ENCODE peak calls at places on chromosomes 1 and 21, in nine cellular contexts. S is esophagus muscularis mucosa, L is stomach, Q is transverse colon, V is ovary, D is tibial nerve, B is A549, E is K562, A is sigmoid colon. T is an unnamed sample.

GRCh38 chr21:27519357-27519756 is 552.5 kb upstream of the ADAMTS5 start:
- DNase-seq in A (no peak), V (no peak), B (no peak), S (no peak), D (no peak), E (no peak), Q (no peak), L (no peak), T (no peak)

GRCh38 chr1:162682013-162682419 is 49.8 kb downstream of the DDR2 start:
- DNase-seq in L (no peak), Q (no peak), E (no peak), A (peak), B (no peak), V (no peak), S (no peak), D (no peak), T (no peak)

GRCh38 chr1:175415133-175415712 is 222.6 kb upstream of the KIAA0040 start:
- DNase-seq in B (no peak), E (no peak), A (no peak), Q (no peak), V (no peak), S (no peak), L (no peak), D (no peak), T (peak)

GRCh38 chr1:10727703-10728348 is 68.6 kb downstream of the CASZ1 start:
- DNase-seq in L (peak), Q (no peak), D (no peak), B (no peak), S (no peak), V (no peak), A (peak), E (no peak), T (no peak)

GRCh38 chr21:42567181-42567560 is 53.5 kb downstream of the SLC37A1 start:
- DNase-seq in D (no peak), E (no peak), L (no peak), A (peak), B (no peak), V (no peak), S (no peak), Q (peak), T (peak)

GRCh38 chr1:64082459-64082858 is 121.0 kb upstream of the UBE2U start:
- DNase-seq in S (no peak), Q (no peak), D (no peak), V (no peak), E (no peak), A (no peak), B (peak), L (no peak), T (no peak)

GRCh38 chr1:186076006-186076405 is 299.0 kb downstream of the TPR start:
- DNase-seq in B (no peak), D (no peak), L (no peak), V (no peak), Q (no peak), E (no peak), S (no peak), A (no peak), T (no peak)

GRCh38 chr1:184792450-184792969 is 37.9 kb upstream of the EDEM3 start:
- DNase-seq in B (peak), V (no peak), E (no peak), L (peak), S (peak), D (peak), Q (peak), A (peak), T (peak)

GRCh38 chr1:101251504-101251903 is 14.7 kb downstream of the S1PR1 start:
- DNase-seq in E (no peak), V (no peak), B (no peak), A (no peak), L (no peak), D (no peak), Q (no peak), S (no peak), T (no peak)

GRCh38 chr1:201275266-201275666 is 8.0 kb upstream of the PKP1 start:
- DNase-seq in S (no peak), E (no peak), B (peak), Q (peak), L (peak), D (no peak), V (no peak), A (no peak), T (no peak)

GRCh38 chr1:246537887-246538286 is 28.2 kb downstream of the TFB2M start:
- DNase-seq in L (peak), S (no peak), V (no peak), A (no peak), Q (peak), B (no peak), D (no peak), E (no peak), T (peak)

GRCh38 chr1:44664730-44665370 is 9.4 kb downstream of the TMEM53 start:
- DNase-seq in S (no peak), D (no peak), L (no peak), B (no peak), Q (no peak), E (no peak), A (no peak), V (no peak), T (no peak)

GRCh38 chr1:61083799-61084385 is 1.5 kb downstream of the NFIA start:
- DNase-seq in E (no peak), L (no peak), Q (no peak), V (no peak), A (no peak), S (no peak), B (no peak), D (no peak), T (no peak)

GRCh38 chr1:164699815-164700491 is 141.0 kb downstream of the PBX1 start:
- DNase-seq in A (peak), B (no peak), V (no peak), D (no peak), L (no peak), S (no peak), Q (peak), E (no peak), T (no peak)

GRCh38 chr1:40153073-40153770 is 8.0 kb upstream of the RLF start:
- DNase-seq in D (peak), Q (no peak), A (no peak), B (peak), L (no peak), V (no peak), E (peak), S (no peak), T (no peak)

GRCh38 chr1:18110968-18111367 is 3.4 kb downstream of the IGSF21 start:
- DNase-seq in D (no peak), V (no peak), S (no peak), E (peak), L (no peak), Q (peak), B (no peak), A (no peak), T (no peak)

DNA sequence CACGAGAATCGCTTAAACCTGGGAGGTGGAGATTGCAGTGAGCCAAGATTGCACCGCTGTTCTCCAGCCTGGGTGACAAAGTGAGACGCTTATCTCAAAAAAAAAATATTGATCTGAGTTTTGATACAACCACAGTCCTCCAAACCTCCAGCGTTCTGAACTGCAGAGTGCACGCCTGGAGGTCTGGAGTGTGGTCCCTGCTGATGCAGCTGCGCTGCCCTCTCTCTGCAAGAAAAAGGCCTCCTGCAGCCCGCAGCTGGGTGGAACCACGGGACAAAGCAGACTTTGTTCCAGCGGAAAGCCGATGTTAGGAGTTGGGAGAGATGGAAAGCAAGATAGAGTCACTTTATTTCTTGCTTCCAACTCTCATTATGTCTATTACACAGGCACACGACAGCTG is 144.9 kb upstream of the SOD1 start:
- DNase-seq in D (peak), S (no peak), Q (no peak), L (no peak), V (no peak), A (no peak), B (no peak), E (no peak), T (no peak)
- TF ChIP-seq CTCF in D (no peak), S (no peak), Q (no peak), L (no peak), V (no peak), A (no peak), B (no peak), E (no peak), T (no peak)

DNA sequence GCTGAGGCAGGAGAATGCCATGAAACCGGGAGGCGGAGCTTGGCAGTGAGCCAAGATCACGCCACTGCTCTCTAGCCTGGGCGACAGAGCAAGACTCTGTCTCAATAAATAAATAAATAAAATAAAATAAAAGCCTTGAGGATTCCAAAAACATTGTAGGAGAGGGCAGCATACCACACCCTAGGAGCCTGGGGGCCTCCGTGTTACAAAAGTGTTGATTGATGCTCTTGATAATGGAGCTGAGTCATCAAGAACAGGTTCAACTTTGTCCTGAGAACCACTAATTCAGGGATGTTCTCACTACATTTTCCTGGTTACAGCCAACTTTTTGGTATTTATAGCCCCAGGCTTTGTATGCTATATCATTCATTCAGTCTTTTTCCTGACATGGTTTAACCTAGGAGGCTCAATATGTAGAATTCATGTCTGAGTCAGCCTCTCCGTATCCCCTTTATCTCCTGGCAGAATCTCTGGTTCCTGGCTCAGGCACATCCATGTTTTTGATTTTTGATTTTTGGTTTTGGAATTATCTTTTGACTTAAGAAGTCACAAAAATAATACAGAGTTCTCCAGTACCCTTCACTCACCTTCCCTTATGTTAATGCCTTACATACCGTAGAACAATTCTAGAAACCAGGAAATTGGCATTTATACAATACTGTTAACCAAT is 69.4 kb downstream of the LRRC8D start:
- DNase-seq in L (no peak), V (no peak), E (no peak), Q (no peak), A (no peak), S (no peak), D (no peak), B (peak), T (no peak)
- TF ChIP-seq EP300 in L (no peak), V (no peak), E (peak), Q (no peak), A (no peak), S (no peak), D (no peak), B (peak), T (no peak)

GRCh38 chr1:116825735-116826438 is 71.7 kb downstream of the CD2 start:
- DNase-seq in V (no peak), B (no peak), L (no peak), Q (peak), S (no peak), A (no peak), E (peak), D (no peak), T (no peak)
- TF ChIP-seq CTCF in V (no peak), B (no peak), L (no peak), Q (peak), S (no peak), A (no peak), E (peak), D (no peak), T (no peak)

GRCh38 chr1:206496131-206496793 is 11.1 kb upstream of the RASSF5 start:
- DNase-seq in S (no peak), V (no peak), E (no peak), A (no peak), Q (no peak), B (no peak), L (peak), D (no peak), T (no peak)
- TF ChIP-seq EP300 in S (no peak), V (no peak), E (no peak), A (no peak), Q (no peak), B (no peak), L (no peak), D (no peak), T (no peak)

GRCh38 chr1:198683449-198683848 is 44.6 kb downstream of the PTPRC start:
- DNase-seq in Q (no peak), E (no peak), V (no peak), S (no peak), B (no peak), D (no peak), A (no peak), L (no peak), T (no peak)

GRCh38 chr1:198691063-198691462 is 52.2 kb downstream of the PTPRC start:
- DNase-seq in S (no peak), B (no peak), E (no peak), A (no peak), L (no peak), V (no peak), Q (no peak), D (no peak), T (no peak)

GRCh38 chr1:198687429-198687828 is 48.6 kb downstream of the PTPRC start:
- DNase-seq in D (no peak), E (no peak), A (no peak), S (no peak), Q (no peak), B (no peak), V (no peak), L (no peak), T (no peak)

GRCh38 chr1:198681831-198682756 is 43.3 kb downstream of the PTPRC start:
- DNase-seq in B (no peak), Q (peak), S (no peak), E (peak), L (peak), D (peak), A (peak), V (no peak), T (peak)

DNA sequence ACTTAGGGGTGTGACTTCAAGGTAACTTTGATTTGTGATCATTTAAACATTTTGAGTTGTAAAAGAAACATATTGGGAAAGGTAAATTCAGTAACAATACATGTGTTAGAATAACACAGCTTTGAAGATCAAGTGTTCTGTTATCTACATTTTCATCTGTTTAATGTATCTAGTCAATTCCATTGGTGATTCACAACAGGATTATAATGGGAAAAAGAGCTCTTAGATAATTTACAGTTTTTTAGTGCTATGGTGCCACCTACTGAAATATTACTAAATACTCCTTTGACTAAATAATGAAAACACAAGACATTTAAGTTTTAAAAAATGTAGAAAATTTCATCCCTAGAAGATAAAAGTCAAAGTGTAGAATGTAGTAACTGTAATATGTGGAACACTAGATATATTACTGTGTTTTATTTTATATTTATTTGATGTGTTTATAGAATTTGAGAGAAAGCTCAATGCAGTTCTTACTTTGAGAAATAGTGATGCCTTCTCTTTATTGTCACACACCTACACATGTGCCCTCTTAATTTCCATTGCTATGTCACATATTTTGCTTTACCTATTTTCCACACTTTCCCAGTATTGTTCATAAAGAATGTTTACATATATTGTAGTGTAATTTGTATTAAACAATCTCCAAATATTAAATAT is 47.4 kb downstream of the PTPRC start:
- DNase-seq in D (no peak), V (no peak), E (no peak), S (no peak), Q (no peak), B (peak), A (no peak), L (no peak), T (no peak)
- TF ChIP-seq CTCF in D (peak), V (no peak), E (no peak), S (no peak), Q (no peak), B (peak), A (no peak), L (no peak), T (no peak)

GRCh38 chr1:67371681-67372080 is 58.5 kb downstream of the SERBP1 start:
- DNase-seq in L (no peak), E (no peak), S (no peak), Q (no peak), A (no peak), B (no peak), V (no peak), D (no peak), T (no peak)
- TF ChIP-seq EP300 in L (no peak), E (no peak), S (no peak), Q (no peak), A (no peak), B (no peak), V (no peak), D (no peak), T (no peak)

DNA sequence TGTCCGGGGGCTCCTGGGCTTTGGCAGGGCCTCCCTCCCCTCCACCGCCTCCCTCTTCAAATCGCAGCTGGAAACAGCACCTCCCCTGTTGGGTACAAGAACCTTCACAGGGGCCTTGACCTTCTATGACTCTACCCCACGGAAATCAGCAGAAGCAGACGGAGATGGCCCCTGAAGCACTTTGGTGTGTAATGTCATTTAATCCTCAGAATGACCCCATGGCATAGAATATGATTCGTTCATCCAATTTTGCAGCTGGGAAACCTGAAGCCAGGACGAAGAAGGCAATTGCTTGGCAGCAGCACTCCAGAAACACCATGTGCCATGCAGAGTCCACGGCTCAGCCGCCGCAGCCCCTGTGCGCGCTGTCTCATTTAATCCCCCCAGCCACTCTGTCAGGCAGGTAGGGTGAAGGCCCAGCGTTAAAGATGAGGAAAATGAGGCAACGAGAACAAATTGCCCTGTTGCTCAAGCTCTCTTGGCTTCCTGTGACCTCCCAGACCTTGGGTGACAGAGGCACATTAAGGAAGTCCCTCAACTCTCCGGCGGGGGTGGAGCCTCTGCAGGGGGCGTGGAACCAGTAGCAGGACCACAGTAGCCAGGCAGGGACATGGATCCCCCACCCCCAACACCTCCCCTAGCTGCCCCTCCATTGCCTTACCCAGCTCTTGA is 25.8 kb upstream of the LAPTM5 start:
- DNase-seq in L (no peak), A (peak), D (peak), Q (peak), V (no peak), S (no peak), B (no peak), E (peak), T (peak)
- TF ChIP-seq CTCF in L (no peak), A (no peak), D (no peak), Q (no peak), V (no peak), S (no peak), B (no peak), E (no peak), T (no peak)

GRCh38 chr1:7290971-7291970 is 479.8 kb upstream of the VAMP3 start:
- DNase-seq in D (no peak), B (no peak), E (no peak), L (no peak), V (no peak), S (peak), Q (no peak), A (no peak), T (no peak)
- TF ChIP-seq EP300 in D (no peak), B (no peak), E (no peak), L (no peak), V (no peak), S (no peak), Q (no peak), A (no peak), T (no peak)

T was measured in upper lobe of left lung.